ENCODE peak calls at places on chromosome X, in five cellular contexts. I is HCT116, S is hepatocyte, M is MM.1S, Q is PC-3. H is an unnamed sample.

GRCh38 chrX:9704876-9705465 is 60.7 kb downstream of the GPR143 start:
- DNase-seq in I (no peak), Q (no peak), S (no peak), M (no peak), H (no peak)

GRCh38 chrX:11113731-11114130 is 2.6 kb downstream of the HCCS start:
- DNase-seq in M (peak; percentile 44), S (no peak), Q (no peak), I (no peak), H (no peak)

GRCh38 chrX:13376857-13377441 is 57.1 kb upstream of the ATXN3L start:
- DNase-seq in S (peak; percentile 72), I (no peak), Q (peak; percentile 71), M (no peak), H (no peak)

GRCh38 chrX:80206647-80207046 is 192.1 kb downstream of the TBX22 start:
- DNase-seq in I (no peak), Q (peak; percentile 8), M (no peak), S (no peak), H (no peak)

GRCh38 chrX:53714580-53715335 is 28.2 kb upstream of the HUWE1 start:
- DNase-seq in I (peak; percentile 4), Q (peak; percentile 89), M (no peak), S (no peak), H (peak; percentile 77)

GRCh38 chrX:71118032-71118984 is at the start of gene MED12:
- DNase-seq in S (peak; percentile 88), M (peak; percentile 71), Q (peak; percentile 67), I (no peak), H (peak; percentile 72)

GRCh38 chrX:70262952-70263567 is 3.1 kb upstream of the P2RY4 start:
- DNase-seq in S (peak; percentile 73), M (peak; percentile 46), Q (peak; percentile 80), I (no peak), H (peak; percentile 51)

GRCh38 chrX:49172280-49172780 is 632 bp downstream of the PLP2 start:
- DNase-seq in I (no peak), M (peak; percentile 80), S (peak; percentile 69), Q (peak; percentile 64), H (peak; percentile 63)

GRCh38 chrX:39149761-39150160 is 348.5 kb downstream of the MID1IP1 start:
- DNase-seq in S (peak; percentile 80), Q (peak; percentile 64), I (no peak), M (no peak), H (no peak)

GRCh38 chrX:2330487-2330886 is 170.3 kb downstream of the DHRSX start:
- DNase-seq in M (no peak), I (no peak), S (no peak), Q (no peak), H (no peak)

GRCh38 chrX:132732236-132732635 is 226.2 kb downstream of the HS6ST2 start:
- DNase-seq in I (no peak), S (no peak), M (no peak), Q (no peak), H (no peak)

GRCh38 chrX:109679820-109680219 is 53.2 kb downstream of the ACSL4 start:
- DNase-seq in Q (no peak), S (no peak), I (no peak), M (no peak), H (no peak)

GRCh38 chrX:72477787-72478186 is 94.9 kb downstream of the HDAC8 start:
- DNase-seq in M (no peak), I (no peak), Q (no peak), S (peak; percentile 18), H (no peak)

GRCh38 chrX:124346064-124346876 is at the start of gene SH2D1A:
- DNase-seq in I (no peak), M (no peak), Q (no peak), S (no peak), H (no peak)

GRCh38 chrX:129959493-129959832 is 23.0 kb upstream of the BCORL1 start:
- DNase-seq in I (no peak), S (peak; percentile 66), Q (no peak), M (no peak), H (no peak)

GRCh38 chrX:82451725-82452124 is 1056.4 kb upstream of the POU3F4 start:
- DNase-seq in M (no peak), Q (no peak), I (no peak), S (no peak), H (no peak)
- H3K9me2 ChIP-seq in M (no peaks in the 10 kb centered on the region), Q (no peaks in the 10 kb centered on the region), I (no peaks in the 10 kb centered on the region), S (no peaks in the 10 kb centered on the region), H (no peaks in the 10 kb centered on the region)

GRCh38 chrX:150897371-150898319 is 823 bp downstream of the CD99L2 start:
- DNase-seq in S (peak; percentile 58), M (peak; percentile 56), Q (peak; percentile 15), I (no peak), H (peak; percentile 19)
- H3K79me2 ChIP-seq in S (peaks cover 10% of the 10 kb centered on the region), M (peaks cover 19% of the 10 kb centered on the region), Q (peaks cover 15% of the 10 kb centered on the region), I (peaks cover 6% of the 10 kb centered on the region), H (peaks cover 14% of the 10 kb centered on the region)

GRCh38 chrX:107505223-107505622 is 55.8 kb downstream of the FRMPD3 start:
- DNase-seq in Q (peak; percentile 62), I (no peak), M (no peak), S (no peak), H (no peak)

GRCh38 chrX:107506596-107507031 is 57.2 kb downstream of the FRMPD3 start:
- DNase-seq in I (no peak), S (no peak), Q (no peak), M (no peak), H (no peak)

GRCh38 chrX:107508925-107509324 is 59.5 kb downstream of the FRMPD3 start:
- DNase-seq in I (no peak), S (no peak), M (no peak), Q (no peak), H (no peak)

GRCh38 chrX:107507744-107508117 is 58.3 kb downstream of the FRMPD3 start:
- DNase-seq in S (no peak), M (no peak), I (no peak), Q (no peak), H (no peak)

DNA sequence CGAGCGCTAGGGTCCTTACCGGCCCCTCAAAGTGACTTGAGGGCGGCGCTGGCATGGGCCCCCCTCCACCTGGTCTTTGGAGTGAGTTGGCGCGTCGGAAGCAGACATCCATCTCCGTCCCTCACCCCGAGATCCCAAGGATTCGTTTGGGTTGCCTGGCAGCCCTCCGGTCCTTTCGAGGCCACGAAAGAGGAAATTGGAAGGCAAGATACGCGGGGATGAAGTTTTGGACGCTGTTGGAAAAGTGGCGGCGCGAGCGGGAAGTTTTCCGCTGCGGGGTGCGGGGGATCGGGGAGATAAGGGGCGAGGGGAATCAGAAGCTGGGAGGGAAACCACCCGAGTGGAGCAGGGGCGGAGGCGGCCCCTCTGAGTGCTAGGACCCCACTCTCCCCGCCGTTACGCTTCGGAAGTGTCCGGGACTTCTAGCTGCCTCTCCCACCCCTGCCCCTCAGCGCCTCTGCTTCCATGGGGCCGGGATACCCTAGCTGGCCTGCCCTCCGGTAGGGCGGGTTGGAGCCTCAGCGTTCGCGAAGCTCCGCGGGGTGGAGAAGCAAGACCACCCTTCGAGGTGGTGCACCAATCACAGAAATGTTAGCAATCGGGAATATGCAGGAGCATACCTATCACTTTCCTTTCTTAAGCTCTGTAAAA is 57.8 kb downstream of the FRMPD3 start:
- DNase-seq in I (no peak), Q (no peak), M (no peak), S (no peak), H (no peak)
- TF ChIP-seq EZH2 in I (no peak), Q (no peak), M (no peak), S (peak; percentile 44), H (no peak)

GRCh38 chrX:94977562-94977961 is 1303.6 kb downstream of the FAM133A start:
- DNase-seq in I (no peak), S (no peak), Q (no peak), M (no peak), H (no peak)

DNA sequence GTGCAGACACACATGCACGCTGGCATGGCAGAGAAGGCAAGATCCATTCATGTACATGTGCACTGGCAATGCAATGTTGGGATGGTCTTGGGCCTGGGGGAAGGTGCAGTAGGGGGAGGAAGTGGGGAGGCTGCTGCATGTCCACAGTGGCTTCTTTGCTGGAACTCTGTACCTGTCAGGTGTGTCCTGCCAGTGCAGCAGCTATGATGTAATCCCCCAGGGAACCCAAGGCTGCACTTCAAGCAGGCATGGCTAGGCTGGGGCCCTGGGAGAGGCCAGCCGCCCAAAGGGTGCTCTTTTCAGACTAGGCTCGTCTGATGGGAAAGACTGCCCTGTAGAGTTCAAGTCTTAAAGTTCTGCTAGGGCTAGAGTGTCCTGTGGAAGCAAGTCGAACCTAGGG is 1304.0 kb downstream of the FAM133A start:
- DNase-seq in M (no peak), I (no peak), Q (no peak), S (no peak), H (no peak)
- H3K9me2 ChIP-seq in M (no peaks in the 10 kb centered on the region), I (no peaks in the 10 kb centered on the region), Q (no peaks in the 10 kb centered on the region), S (no peaks in the 10 kb centered on the region), H (no peaks in the 10 kb centered on the region)

GRCh38 chrX:20265221-20265725 is 1.4 kb downstream of the RPS6KA3 start:
- DNase-seq in I (peak; percentile 41), M (peak; percentile 56), Q (peak; percentile 63), S (peak; percentile 74), H (peak; percentile 49)

GRCh38 chrX:20267924-20268701 is 1.4 kb upstream of the RPS6KA3 start:
- DNase-seq in M (no peak), Q (no peak), I (no peak), S (peak; percentile 49), H (peak; percentile 9)

GRCh38 chrX:20267599-20267923 is 852 bp upstream of the RPS6KA3 start:
- DNase-seq in S (no peak), Q (no peak), I (no peak), M (no peak), H (no peak)

GRCh38 chrX:20266810-20267598 is at the start of gene RPS6KA3:
- DNase-seq in S (peak; percentile 93), M (peak; percentile 84), I (peak; percentile 57), Q (peak; percentile 82), H (peak; percentile 68)

GRCh38 chrX:20265726-20266681 is 705 bp downstream of the RPS6KA3 start:
- DNase-seq in Q (peak; percentile 48), I (no peak), M (peak; percentile 13), S (peak; percentile 55), H (no peak)
- H3K79me2 ChIP-seq in Q (peaks cover 54% of the 10 kb centered on the region), I (peaks cover 50% of the 10 kb centered on the region), M (peaks cover 50% of the 10 kb centered on the region), S (peaks cover 49% of the 10 kb centered on the region), H (peaks cover 53% of the 10 kb centered on the region)

DNA sequence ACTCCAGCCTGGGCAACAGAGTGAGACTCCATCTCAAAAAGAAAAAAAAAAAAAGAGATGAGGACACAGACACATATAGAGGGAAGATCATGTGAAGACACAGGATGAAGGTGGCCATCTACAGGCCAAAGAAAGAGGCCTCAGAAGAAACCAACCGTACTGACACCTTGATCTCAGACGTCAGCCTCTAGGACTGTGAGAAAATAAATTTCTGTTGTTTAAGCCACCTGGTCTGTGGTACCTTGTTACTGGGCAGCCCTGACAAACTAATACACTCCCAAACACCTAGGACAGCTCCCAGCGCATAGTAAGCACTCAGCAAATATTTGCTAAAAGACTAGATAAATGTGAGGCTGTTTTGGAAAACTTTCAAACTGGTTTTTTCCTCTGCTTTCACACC is 59.2 kb upstream of the SMIM10 start:
- DNase-seq in Q (peak; percentile 45), S (no peak), I (no peak), M (no peak), H (no peak)
- TF ChIP-seq EZH2 in Q (no peak), S (no peak), I (no peak), M (no peak), H (no peak)

GRCh38 chrX:119655125-119655524 is 37.8 kb downstream of the SEPTIN6 start:
- DNase-seq in S (peak; percentile 64), Q (peak; percentile 21), M (no peak), I (no peak), H (peak; percentile 7)
- H3K9me2 ChIP-seq in S (no peaks in the 10 kb centered on the region), Q (no peaks in the 10 kb centered on the region), M (no peaks in the 10 kb centered on the region), I (no peaks in the 10 kb centered on the region), H (no peaks in the 10 kb centered on the region)